ENCODE peak calls at places on chromosome 7, in six cellular contexts. K, W, N, V, Y and Q are unnamed samples.

GRCh38 chr7:140238778-140239652 is 62.2 kb upstream of the KDM7A start:
- DNase-seq in Y (no peak), V (peak), W (no peak), N (no peak), K (no peak), Q (no peak)

GRCh38 chr7:141014091-141014490 is 661 bp downstream of the MRPS33 start:
- DNase-seq in W (no peak), V (peak), N (no peak), Y (no peak), K (peak), Q (no peak)

GRCh38 chr7:80623465-80624252 is 14.8 kb upstream of the CD36 start:
- DNase-seq in Y (no peak), V (no peak), W (no peak), N (no peak), K (no peak), Q (no peak)

GRCh38 chr7:102463841-102464576 is 654 bp downstream of the ALKBH4 start:
- DNase-seq in V (peak), Y (no peak), K (no peak), W (no peak), N (peak), Q (no peak)

GRCh38 chr7:37097983-37098382 is 350.7 kb downstream of the ELMO1 start:
- DNase-seq in K (no peak), V (no peak), N (no peak), Y (no peak), W (no peak), Q (no peak)

GRCh38 chr7:39400836-39401235 is 165.4 kb upstream of the YAE1 start:
- DNase-seq in V (peak), Y (no peak), N (no peak), W (no peak), K (no peak), Q (no peak)

GRCh38 chr7:73578342-73579124 is at the start of gene TBL2:
- DNase-seq in V (peak), W (peak), K (peak), Y (peak), N (peak), Q (peak)

GRCh38 chr7:33869176-33869575 is 36.2 kb upstream of the BMPER start:
- DNase-seq in K (no peak), V (no peak), W (no peak), N (no peak), Y (no peak), Q (no peak)

GRCh38 chr7:4962872-4963775 is 4.1 kb upstream of the MMD2 start:
- DNase-seq in V (no peak), W (no peak), N (no peak), Y (peak), K (no peak), Q (peak)

GRCh38 chr7:158500651-158501052 is 87.0 kb downstream of the PTPRN2 start:
- DNase-seq in Y (no peak), W (no peak), V (no peak), N (peak), K (no peak), Q (no peak)

GRCh38 chr7:85030893-85031292 is 156.0 kb downstream of the SEMA3D start:
- DNase-seq in V (peak), W (no peak), K (no peak), N (no peak), Y (no peak), Q (no peak)

GRCh38 chr7:121298831-121299239 is 30.0 kb upstream of the WNT16 start:
- DNase-seq in K (no peak), Y (no peak), N (no peak), W (no peak), V (no peak), Q (no peak)

GRCh38 chr7:82268632-82269031 is 174.9 kb downstream of the CACNA2D1 start:
- DNase-seq in N (no peak), W (no peak), V (no peak), K (no peak), Y (no peak), Q (no peak)

GRCh38 chr7:29879609-29880008 is 73.3 kb downstream of the WIPF3 start:
- DNase-seq in K (no peak), W (no peak), V (no peak), N (peak), Y (no peak), Q (no peak)

GRCh38 chr7:73308665-73309214 is at the start of gene NSUN5:
- DNase-seq in W (peak), V (peak), N (peak), K (peak), Y (peak), Q (peak)

GRCh38 chr7:138625084-138625848 is 75.9 kb downstream of the SVOPL start:
- DNase-seq in N (no peak), V (no peak), K (no peak), W (no peak), Y (no peak), Q (no peak)

GRCh38 chr7:40331915-40332314 is 197.1 kb downstream of the SUGCT start:
- DNase-seq in W (no peak), V (no peak), N (no peak), Y (no peak), K (no peak), Q (no peak)

GRCh38 chr7:131606346-131607290 is 50.2 kb upstream of the PODXL start:
- DNase-seq in V (no peak), Y (no peak), W (no peak), K (no peak), N (no peak), Q (no peak)

GRCh38 chr7:43454936-43455518 is 127.9 kb upstream of the STK17A start:
- DNase-seq in Y (no peak), K (no peak), W (no peak), V (peak), N (no peak), Q (no peak)

GRCh38 chr7:105196473-105196872 is 182.5 kb downstream of the KMT2E start:
- DNase-seq in V (no peak), Y (no peak), W (no peak), N (no peak), K (no peak), Q (no peak)

GRCh38 chr7:155796381-155797261 is 15.6 kb downstream of the SHH start:
- DNase-seq in Y (peak), W (peak), K (peak), N (peak), V (peak), Q (peak)

GRCh38 chr7:143040209-143040710 is 11.9 kb upstream of the OR6V1 start:
- DNase-seq in Y (no peak), W (no peak), V (no peak), K (no peak), N (no peak), Q (no peak)

GRCh38 chr7:106039486-106040060 is 72.5 kb downstream of the SYPL1 start:
- DNase-seq in N (no peak), V (no peak), W (no peak), Y (no peak), K (no peak), Q (no peak)

GRCh38 chr7:27560706-27561235 is 101.9 kb downstream of the HIBADH start:
- DNase-seq in Y (no peak), K (no peak), V (no peak), W (no peak), N (no peak), Q (no peak)